ENCODE peak calls at places on chromosomes 3 and 15, in ten cellular contexts. U is IMR-90, V is fibroblast of pulmonary artery, P is NB4, G is fibroblast of mammary gland, F is left ventricle myocardium inferior, X is pancreas, L is Caco-2, W is dorsolateral prefrontal cortex, O is transverse colon. J is an unnamed sample.

GRCh38 chr3:136989781-136990524 is 32.2 kb downstream of the IL20RB start:
- DNase-seq in P (no peak), U (no peak), L (no peak), W (no peak), G (no peak), F (no peak), X (no peak), V (no peak), O (peak; percentile 35), J (no peak)

GRCh38 chr3:8608041-8608790 is 36.4 kb downstream of the SSUH2 start:
- DNase-seq in U (no peak), P (no peak), F (no peak), X (no peak), G (no peak), O (no peak), L (no peak), V (no peak), W (no peak), J (no peak)

GRCh38 chr15:92624401-92624991 is 31.1 kb downstream of the FAM174B start:
- DNase-seq in F (peak; percentile 72), U (no peak), G (no peak), W (peak; percentile 81), X (peak; percentile 42), P (no peak), L (no peak), O (peak; percentile 19), V (peak; percentile 40), J (peak; percentile 41)

GRCh38 chr3:162295323-162295983 is 798.8 kb downstream of the OTOL1 start:
- DNase-seq in V (peak; percentile 78), P (no peak), U (peak; percentile 97), L (no peak), X (no peak), G (peak; percentile 93), W (no peak), O (no peak), F (no peak), J (peak; percentile 91)

GRCh38 chr3:10454907-10455306 is 50.5 kb downstream of the ATP2B2 start:
- DNase-seq in O (no peak), G (no peak), F (no peak), L (no peak), W (no peak), P (no peak), V (no peak), X (no peak), U (no peak), J (no peak)

GRCh38 chr3:49673715-49674490 is at the start of gene APEH:
- DNase-seq in L (peak; percentile 99), G (peak; percentile 95), V (peak; percentile 98), W (peak; percentile 86), U (peak; percentile 96), O (peak; percentile 98), X (peak; percentile 97), F (peak; percentile 96), P (peak; percentile 99), J (peak; percentile 98)

GRCh38 chr15:68057758-68058157 is 3.6 kb downstream of the PIAS1 start:
- DNase-seq in W (no peak), L (no peak), G (no peak), O (no peak), F (no peak), X (no peak), U (no peak), V (no peak), P (no peak), J (no peak)

GRCh38 chr3:179929091-179929529 is 107.6 kb downstream of the PEX5L start:
- DNase-seq in F (peak; percentile 18), O (peak; percentile 21), P (peak; percentile 57), V (peak; percentile 74), X (peak; percentile 32), L (peak; percentile 38), U (peak; percentile 60), G (peak; percentile 73), W (peak; percentile 74), J (peak; percentile 69)

GRCh38 chr15:50675524-50676144 is 11.0 kb downstream of the TRPM7 start:
- DNase-seq in G (peak; percentile 57), W (no peak), O (no peak), F (no peak), P (peak; percentile 35), U (peak; percentile 59), V (peak; percentile 71), X (no peak), L (no peak), J (peak; percentile 67)

GRCh38 chr3:153980252-153980590 is 141.0 kb upstream of the ARHGEF26 start:
- DNase-seq in O (peak; percentile 61), V (no peak), L (peak; percentile 63), F (no peak), W (no peak), P (no peak), U (no peak), X (no peak), G (no peak), J (no peak)

GRCh38 chr3:28840976-28841376 is 439.9 kb upstream of the RBMS3 start:
- DNase-seq in W (no peak), V (no peak), L (no peak), X (no peak), G (no peak), U (no peak), F (no peak), O (no peak), P (no peak), J (no peak)

DNA sequence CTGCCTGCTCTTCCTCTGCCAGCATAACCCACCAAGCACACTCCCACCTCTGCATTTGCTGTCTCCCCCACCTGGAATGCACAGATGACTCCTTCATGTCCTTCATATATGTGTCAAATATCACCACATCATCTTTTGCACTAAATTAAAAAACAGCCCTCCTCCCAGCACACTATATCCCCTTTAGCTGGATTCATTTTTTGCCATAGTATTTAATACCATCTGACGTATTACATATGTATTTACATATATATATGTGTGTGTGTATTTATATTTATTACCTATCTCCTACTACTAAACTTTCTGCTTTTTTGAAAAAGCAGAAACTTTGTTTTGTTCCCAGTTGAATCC is 29.4 kb upstream of the UBL7 start:
- DNase-seq in X (no peak), U (no peak), V (no peak), F (no peak), P (no peak), W (no peak), L (no peak), G (no peak), O (no peak), J (no peak)
- H3K4me3 ChIP-seq in X (no peak overlapping the region), U (no peak overlapping the region), V (no peak overlapping the region), F (no peak overlapping the region), P (no peak overlapping the region), W (no peak overlapping the region), L (no peak overlapping the region), G (no peak overlapping the region), O (no peak overlapping the region), J (no peak overlapping the region)

GRCh38 chr3:111694471-111694870 is 99.3 kb upstream of the ZBED2 start:
- DNase-seq in W (no peak), U (no peak), V (no peak), G (no peak), O (no peak), P (no peak), F (no peak), X (no peak), L (no peak), J (no peak)

GRCh38 chr3:111690242-111690641 is 95.1 kb upstream of the ZBED2 start:
- DNase-seq in L (no peak), P (no peak), X (no peak), W (no peak), O (no peak), G (peak; percentile 20), V (no peak), F (no peak), U (peak; percentile 79), J (peak; percentile 78)

GRCh38 chr3:111692593-111693552 is 97.7 kb upstream of the ZBED2 start:
- DNase-seq in F (no peak), G (no peak), O (no peak), W (no peak), X (no peak), U (no peak), V (no peak), L (no peak), P (no peak), J (no peak)

GRCh38 chr3:111688190-111688800 is 93.1 kb upstream of the ZBED2 start:
- DNase-seq in U (no peak), F (no peak), W (no peak), L (peak; percentile 60), O (no peak), G (no peak), V (no peak), X (no peak), P (no peak), J (no peak)

GRCh38 chr3:111691293-111691909 is 96.3 kb upstream of the ZBED2 start:
- DNase-seq in L (no peak), V (peak; percentile 78), W (no peak), P (peak; percentile 34), X (no peak), F (no peak), U (peak; percentile 76), G (peak; percentile 66), O (no peak), J (peak; percentile 60)
- TF ChIP-seq CTCF in L (peak; percentile 62), V (peak; percentile 63), W (peak; percentile 47), P (peak; percentile 16), X (no peak), F (peak; percentile 47), U (peak; percentile 67), G (peak; percentile 52), O (peak; percentile 41), J (peak; percentile 53)

GRCh38 chr3:101852983-101853382 is 3.7 kb downstream of the NFKBIZ start:
- DNase-seq in U (no peak), G (no peak), O (no peak), L (no peak), P (no peak), W (no peak), X (no peak), V (no peak), F (no peak), J (no peak)

GRCh38 chr3:101850327-101851048 is 1.2 kb downstream of the NFKBIZ start:
- DNase-seq in F (no peak), P (peak; percentile 74), O (no peak), W (no peak), G (peak; percentile 85), L (no peak), U (peak; percentile 81), V (peak; percentile 79), X (no peak), J (peak; percentile 80)

GRCh38 chr3:101851072-101851471 is 1.8 kb downstream of the NFKBIZ start:
- DNase-seq in V (no peak), P (no peak), X (no peak), F (no peak), L (no peak), G (no peak), O (no peak), W (no peak), U (no peak), J (no peak)

GRCh38 chr3:101852315-101852714 is 3.0 kb downstream of the NFKBIZ start:
- DNase-seq in P (no peak), W (no peak), V (no peak), U (no peak), X (no peak), G (no peak), F (no peak), L (no peak), O (no peak), J (no peak)

GRCh38 chr3:101851833-101852232 is 2.5 kb downstream of the NFKBIZ start:
- DNase-seq in G (no peak), P (no peak), L (no peak), X (no peak), V (no peak), F (no peak), U (no peak), W (no peak), O (no peak), J (no peak)
- H3K4me3 ChIP-seq in G (peak overlapping the region; percentile 91), P (peak overlapping the region; percentile 86), L (peak overlapping the region; percentile 96), X (peak overlapping the region; percentile 92), V (peak overlapping the region; percentile 85), F (peak overlapping the region; percentile 95), U (peak overlapping the region; percentile 96), W (no peak overlapping the region), O (peak overlapping the region; percentile 99), J (peak overlapping the region; percentile 75)

GRCh38 chr15:33807665-33808064 is 160.6 kb upstream of the CHRM5 start:
- DNase-seq in L (no peak), G (no peak), U (no peak), W (no peak), X (no peak), F (no peak), V (no peak), P (no peak), O (no peak), J (no peak)
- TF ChIP-seq CTCF in L (no peak), G (no peak), U (no peak), W (no peak), X (no peak), F (no peak), V (no peak), P (no peak), O (no peak), J (no peak)